ENCODE peak calls at places on chromosomes 11 and 22, in eight cellular contexts. H is cardiac septum; R is RPMI8226; W is stimulated activated CD4-positive, alpha-beta T cell treated with anti-CD3 and anti-CD28 coated beads, Interleukin-12 subunit alpha, Interleukin-12 subunit beta, amount 100 ng/mL, for 24 hours; D is SHP77 treated with DMSO at 0.1 percent for 48 hours; Q is astrocyte of the spinal cord; Z is activated T-cell treated with anti-CD3 and anti-CD28 coated beads, Interleukin-2, amount 50 U/mL, for 24 hours; V is endothelial cell. J is an unnamed sample.

GRCh38 chr11:9716275-9717039 is 52.6 kb downstream of the SWAP70 start:
- DNase-seq in H (no peak), R (peak), W (no peak), D (no peak), Q (peak), Z (no peak), V (no peak), J (peak)

GRCh38 chr11:33248416-33248957 is 8.7 kb upstream of the HIPK3 start:
- DNase-seq in H (no peak), R (no peak), W (no peak), D (no peak), Q (no peak), Z (no peak), V (no peak), J (no peak)

GRCh38 chr22:50716291-50717024 is 21.5 kb upstream of the ACR start:
- DNase-seq in H (no peak), R (no peak), W (no peak), D (no peak), Q (no peak), Z (no peak), V (no peak), J (no peak)

GRCh38 chr11:74909363-74909762 is 39.5 kb downstream of the XRRA1 start:
- DNase-seq in H (no peak), R (no peak), W (no peak), D (no peak), Q (no peak), Z (no peak), V (no peak), J (peak)

GRCh38 chr11:75663808-75664207 is 5.0 kb downstream of the MAP6 start:
- DNase-seq in H (no peak), R (no peak), W (no peak), D (no peak), Q (no peak), Z (no peak), V (no peak), J (no peak)

GRCh38 chr11:3217751-3218482 is 696 bp downstream of the MRGPRG start:
- DNase-seq in H (peak), R (no peak), W (no peak), D (no peak), Q (no peak), Z (no peak), V (no peak), J (no peak)

GRCh38 chr22:37601540-37602442 is 6.8 kb upstream of the GGA1 start:
- DNase-seq in H (no peak), R (peak), W (no peak), D (peak), Q (peak), Z (no peak), V (no peak), J (no peak)

GRCh38 chr11:9277176-9277575 is 12.0 kb upstream of the DENND5A start:
- DNase-seq in H (no peak), R (no peak), W (no peak), D (no peak), Q (no peak), Z (no peak), V (no peak), J (no peak)

GRCh38 chr11:128595221-128595620 is 7.9 kb upstream of the ETS1 start:
- DNase-seq in H (no peak), R (no peak), W (no peak), D (no peak), Q (peak), Z (no peak), V (no peak), J (no peak)

GRCh38 chr11:2432628-2433071 is 11.7 kb downstream of the TRPM5 start:
- DNase-seq in H (no peak), R (no peak), W (no peak), D (no peak), Q (no peak), Z (no peak), V (no peak), J (no peak)

GRCh38 chr11:63826471-63827190 is 12.3 kb upstream of the MARK2 start:
- DNase-seq in H (no peak), R (no peak), W (no peak), D (no peak), Q (no peak), Z (no peak), V (no peak), J (no peak)

GRCh38 chr11:15800121-15800800 is 556.1 kb downstream of the SOX6 start:
- DNase-seq in H (no peak), R (peak), W (peak), D (no peak), Q (peak), Z (peak), V (no peak), J (no peak)

GRCh38 chr11:118437736-118438125 is 1.4 kb downstream of the KMT2A start:
- DNase-seq in H (no peak), R (peak), W (peak), D (peak), Q (no peak), Z (peak), V (peak), J (peak)

GRCh38 chr11:126607374-126607773 is 251.9 kb downstream of the ST3GAL4 start:
- DNase-seq in H (no peak), R (peak), W (peak), D (no peak), Q (peak), Z (no peak), V (peak), J (peak)

GRCh38 chr22:46547179-46547882 is 9.9 kb upstream of the CELSR1 start:
- DNase-seq in H (no peak), R (no peak), W (no peak), D (no peak), Q (peak), Z (no peak), V (no peak), J (no peak)

GRCh38 chr11:77182542-77183420 is 54.7 kb downstream of the MYO7A start:
- DNase-seq in H (no peak), R (no peak), W (no peak), D (no peak), Q (no peak), Z (no peak), V (no peak), J (no peak)

GRCh38 chr11:114395776-114396175 is 4.5 kb downstream of the C11orf71 start:
- DNase-seq in H (no peak), R (peak), W (no peak), D (no peak), Q (no peak), Z (no peak), V (peak), J (no peak)

GRCh38 chr22:45036154-45036553 is 26.3 kb upstream of the PHF21B start:
- DNase-seq in H (no peak), R (no peak), W (no peak), D (no peak), Q (peak), Z (no peak), V (no peak), J (no peak)

GRCh38 chr11:6578134-6578533 is 25.3 kb downstream of the RRP8 start:
- DNase-seq in H (no peak), R (no peak), W (no peak), D (no peak), Q (no peak), Z (no peak), V (no peak), J (no peak)

GRCh38 chr11:79439430-79439892 is 1.4 kb downstream of the TENM4 start:
- DNase-seq in H (no peak), R (no peak), W (no peak), D (no peak), Q (peak), Z (no peak), V (peak), J (peak)

GRCh38 chr11:12587333-12587997 is 86.8 kb upstream of the TEAD1 start:
- DNase-seq in H (no peak), R (peak), W (no peak), D (no peak), Q (peak), Z (no peak), V (peak), J (no peak)